ENCODE peak calls at places on chromosomes 13 and 19, in four cellular contexts. P is H1, S is H9, O is IMR-90. N is an unnamed sample.

GRCh38 chr19:2063824-2064223 is 12.8 kb upstream of the MKNK2 start:
- DNase-seq in O (no peak), S (no peak), P (no peak), N (no peak)

GRCh38 chr13:25489238-25489637 is 117.5 kb downstream of the ATP8A2 start:
- DNase-seq in P (no peak), O (no peak), S (peak), N (peak)

GRCh38 chr19:34337747-34338146 is 27.2 kb upstream of the GPI start:
- DNase-seq in O (no peak), P (no peak), S (no peak), N (no peak)

GRCh38 chr19:2573916-2574315 is 98.0 kb downstream of the GADD45B start:
- DNase-seq in O (no peak), P (no peak), S (no peak), N (no peak)

GRCh38 chr13:73932091-73932490 is 202.1 kb downstream of the KLF12 start:
- DNase-seq in S (no peak), P (no peak), O (no peak), N (no peak)

GRCh38 chr19:49421039-49421877 is 2.0 kb downstream of the PTH2 start:
- DNase-seq in S (peak), O (peak), P (peak), N (peak)

GRCh38 chr19:45542234-45542668 is 35.0 kb downstream of the VASP start:
- DNase-seq in P (no peak), O (no peak), S (no peak), N (no peak)

GRCh38 chr19:48991823-48992570 is 1.1 kb downstream of the GYS1 start:
- DNase-seq in O (peak), P (no peak), S (peak), N (peak)

GRCh38 chr19:12939292-12939606 is 840 bp downstream of the CALR start:
- DNase-seq in P (no peak), S (no peak), O (peak), N (peak)
- H3K4ac ChIP-seq in P (no peak), S (no peak), O (peak), N (no peak)

DNA sequence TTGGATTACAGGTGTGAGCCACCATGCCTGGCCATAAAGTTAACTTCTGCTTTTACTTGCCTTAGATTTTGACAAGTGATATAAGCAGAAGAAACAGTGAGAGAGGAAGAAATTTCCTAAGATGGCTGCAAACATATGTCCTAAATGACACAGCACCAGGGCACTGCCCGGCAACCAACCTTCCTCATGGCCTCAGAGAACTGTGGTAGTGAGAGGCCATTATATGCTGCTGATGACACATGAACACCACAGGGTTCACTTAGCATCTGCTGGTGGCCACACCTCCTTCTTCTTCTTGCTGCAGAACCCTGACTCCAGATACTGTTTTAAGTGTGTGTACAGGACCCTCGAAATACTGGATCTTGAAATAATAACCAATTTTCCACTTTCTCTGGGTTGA is 88.2 kb downstream of the KCTD12 start:
- DNase-seq in P (no peak), S (no peak), O (no peak), N (peak)
- H3K56ac ChIP-seq in P (no peak), S (no peak), O (no peak), N (no peak)

DNA sequence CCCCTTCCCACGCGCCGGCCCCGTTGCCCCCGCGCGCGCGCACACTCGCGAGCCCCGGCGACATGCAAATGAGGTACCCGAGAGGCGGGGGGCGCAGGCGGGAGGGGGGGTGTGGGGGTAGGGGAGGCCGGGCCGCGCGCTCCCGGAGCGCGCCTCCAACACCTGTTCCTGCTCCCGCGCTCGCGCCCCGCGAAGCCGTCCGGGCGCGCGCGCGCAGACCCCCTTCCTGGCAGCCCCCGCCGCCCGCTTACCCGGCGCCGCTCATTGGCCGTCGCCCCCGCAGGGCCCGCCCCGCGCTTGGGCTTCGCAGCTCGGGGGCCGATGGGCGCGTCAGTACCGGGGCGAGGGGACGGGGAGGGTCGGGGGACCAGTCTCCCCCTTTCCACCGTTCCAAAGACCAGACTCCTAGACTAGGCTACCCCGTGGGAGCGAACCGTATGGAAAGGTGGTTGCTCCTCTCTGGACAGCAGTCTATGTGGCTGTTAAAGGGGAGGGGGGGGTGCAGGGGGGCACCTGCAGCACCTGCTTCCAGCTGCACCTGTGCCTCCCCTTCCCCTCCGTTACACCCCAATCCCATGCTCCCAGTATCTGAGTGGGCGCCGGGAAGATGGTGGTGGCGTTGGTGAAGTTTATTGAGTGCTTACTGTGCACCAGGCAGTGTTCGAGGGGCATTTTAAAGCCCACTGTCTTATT is 394 bp downstream of the ZNF524 start:
- DNase-seq in P (peak), S (no peak), O (peak), N (no peak)
- H3K4ac ChIP-seq in P (peak), S (no peak), O (peak), N (no peak)

GRCh38 chr13:34594507-34594906 is 347.6 kb upstream of the NBEA start:
- DNase-seq in S (no peak), P (no peak), O (no peak), N (no peak)

GRCh38 chr13:34589581-34589980 is 352.5 kb upstream of the NBEA start:
- DNase-seq in S (no peak), P (no peak), O (no peak), N (no peak)

GRCh38 chr13:34588362-34588761 is 353.7 kb upstream of the NBEA start:
- DNase-seq in O (no peak), S (no peak), P (no peak), N (no peak)

GRCh38 chr13:34591163-34591562 is 350.9 kb upstream of the NBEA start:
- DNase-seq in O (no peak), P (no peak), S (no peak), N (no peak)

GRCh38 chr13:34591801-34592454 is 350.1 kb upstream of the NBEA start:
- DNase-seq in O (no peak), S (no peak), P (no peak), N (peak)
- H3K56ac ChIP-seq in O (no peak), S (no peak), P (no peak), N (no peak)

GRCh38 chr19:38698225-38699026 is 45.8 kb downstream of the CAPN12 start:
- DNase-seq in O (no peak), P (no peak), S (no peak), N (no peak)
- H3K4ac ChIP-seq in O (peak), P (peak), S (no peak), N (no peak)

DNA sequence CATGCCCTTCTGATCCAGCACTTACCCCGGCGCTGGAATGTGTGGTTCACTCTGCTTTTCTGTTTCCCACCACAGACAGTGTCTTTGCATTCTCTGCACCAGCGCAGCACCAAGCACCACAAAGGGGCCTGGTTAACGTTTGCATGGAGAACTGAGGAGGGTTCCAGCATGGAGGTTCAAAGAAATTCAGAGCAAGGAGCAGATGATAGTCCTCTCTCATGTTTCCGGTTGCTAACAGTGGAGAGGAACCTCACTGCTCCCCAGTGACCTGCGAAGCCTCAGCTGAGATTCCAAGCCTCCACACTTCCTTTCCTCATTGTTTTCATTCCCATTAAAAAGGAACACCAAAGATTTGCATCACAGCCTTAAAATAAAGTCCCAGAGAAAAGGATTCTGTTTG is 99.7 kb downstream of the STARD13 start:
- DNase-seq in O (no peak), P (no peak), S (no peak), N (no peak)
- H3K56ac ChIP-seq in O (no peak), P (no peak), S (no peak), N (no peak)